ENCODE peak calls at places on chromosomes 4 and X, in six cellular contexts. B is astrocyte of the spinal cord, Y is H1, G is foreskin fibroblast, E is BE2C, K is GM13977. R is an unnamed sample.

GRCh38 chr4:11165052-11165451 is 263.6 kb downstream of the HS3ST1 start:
- DNase-seq in K (no peak), B (peak), G (no peak), E (no peak), Y (no peak), R (no peak)

GRCh38 chr4:59570850-59571476 is 1629.2 kb upstream of the ADGRL3 start:
- DNase-seq in E (no peak), G (no peak), B (no peak), K (no peak), Y (no peak), R (no peak)

GRCh38 chr4:1115528-1116293 is 2.3 kb upstream of the RNF212 start:
- DNase-seq in B (no peak), G (no peak), Y (no peak), E (no peak), K (no peak), R (no peak)

GRCh38 chr4:163263601-163264000 is 68.8 kb downstream of the NPY1R start:
- DNase-seq in B (no peak), G (no peak), E (no peak), K (no peak), Y (no peak), R (no peak)

GRCh38 chr4:168796362-168797106 is 213.5 kb downstream of the CBR4 start:
- DNase-seq in B (peak), E (no peak), G (peak), Y (no peak), K (no peak), R (no peak)

GRCh38 chr4:946517-947471 is 14.5 kb downstream of the TMEM175 start:
- DNase-seq in B (no peak), E (no peak), Y (no peak), G (no peak), K (no peak), R (peak)

GRCh38 chr4:147620315-147620714 is 3.1 kb downstream of the TMEM184C start:
- DNase-seq in E (no peak), K (no peak), B (no peak), Y (no peak), G (no peak), R (no peak)

GRCh38 chrX:72382199-72382590 is 76.5 kb upstream of the CITED1 start:
- DNase-seq in G (no peak), Y (no peak), E (no peak), B (no peak), K (no peak), R (no peak)

GRCh38 chrX:149221246-149221645 is 283.9 kb downstream of the IDS start:
- DNase-seq in E (no peak), G (no peak), Y (no peak), B (no peak), K (no peak), R (no peak)

GRCh38 chr4:40924096-40924792 is 174.5 kb downstream of the NSUN7 start:
- DNase-seq in G (peak), E (peak), B (peak), Y (no peak), K (peak), R (peak)

GRCh38 chr4:167379433-167379832 is 145.1 kb upstream of the SPOCK3 start:
- DNase-seq in E (no peak), G (no peak), B (no peak), Y (no peak), K (no peak), R (no peak)

GRCh38 chr4:48553720-48554119 is 63.7 kb downstream of the ZAR1 start:
- DNase-seq in E (no peak), G (no peak), Y (no peak), B (no peak), K (no peak), R (no peak)

GRCh38 chrX:24294619-24295018 is 19.2 kb downstream of the SUPT20HL2 start:
- DNase-seq in Y (peak), B (no peak), E (peak), G (no peak), K (no peak), R (peak)

GRCh38 chrX:68428431-68428830 is 4.9 kb downstream of the OPHN1 start:
- DNase-seq in B (peak), G (no peak), K (no peak), Y (no peak), E (no peak), R (no peak)

GRCh38 chr4:185011408-185011807 is 6.9 kb upstream of the HELT start:
- DNase-seq in Y (no peak), B (no peak), K (no peak), E (peak), G (no peak), R (no peak)

GRCh38 chrX:40581333-40581910 is 652 bp downstream of the ATP6AP2 start:
- DNase-seq in B (peak), Y (no peak), G (peak), E (no peak), K (peak), R (no peak)

GRCh38 chr4:87117051-87117729 is 103.2 kb downstream of the KLHL8 start:
- DNase-seq in Y (no peak), B (no peak), K (no peak), G (no peak), E (no peak), R (no peak)

GRCh38 chr4:81565137-81565870 is 93.6 kb upstream of the RASGEF1B start:
- DNase-seq in B (peak), K (no peak), G (peak), Y (no peak), E (no peak), R (peak)

GRCh38 chr4:134326866-134327265 is 125.3 kb upstream of the PABPC4L start:
- DNase-seq in G (no peak), K (no peak), B (no peak), E (no peak), Y (no peak), R (peak)

GRCh38 chr4:138864961-138865720 is 150.4 kb upstream of the NOCT start:
- DNase-seq in Y (no peak), K (no peak), E (no peak), B (no peak), G (no peak), R (no peak)

GRCh38 chrX:129781134-129782014 is 1.6 kb downstream of the SASH3 start:
- DNase-seq in E (no peak), Y (no peak), G (no peak), K (peak), B (no peak), R (peak)

GRCh38 chr4:128553665-128554515 is 255.6 kb upstream of the JADE1 start:
- DNase-seq in G (no peak), Y (no peak), B (no peak), E (no peak), K (no peak), R (no peak)

GRCh38 chrX:51893931-51894696 is 691 bp downstream of the MAGED1 start:
- DNase-seq in G (no peak), K (peak), E (peak), Y (no peak), B (peak), R (peak)

GRCh38 chr4:148030486-148030885 is 298.6 kb downstream of the ARHGAP10 start:
- DNase-seq in K (no peak), Y (no peak), E (no peak), G (no peak), B (peak), R (no peak)

GRCh38 chr4:134421734-134422133 is 220.1 kb upstream of the PABPC4L start:
- DNase-seq in B (no peak), E (peak), Y (no peak), K (no peak), G (no peak), R (no peak)

GRCh38 chrX:650274-650673 is 19.7 kb downstream of the SHOX start:
- DNase-seq in Y (no peak), B (no peak), E (no peak), G (no peak), K (no peak), R (no peak)

GRCh38 chrX:7546551-7547080 is 296.4 kb upstream of the VCX start:
- DNase-seq in Y (no peak), E (no peak), G (no peak), B (no peak), K (no peak), R (no peak)

GRCh38 chrX:116379854-116380253 is 56.6 kb upstream of the SLC6A14 start:
- DNase-seq in K (no peak), B (peak), E (no peak), G (no peak), Y (no peak), R (no peak)

GRCh38 chr4:113101669-113102068 is 52.2 kb downstream of the ANK2 start:
- DNase-seq in E (no peak), K (no peak), B (peak), G (peak), Y (no peak), R (no peak)

GRCh38 chr4:175456131-175456530 is 355.9 kb downstream of the GPM6A start:
- DNase-seq in K (no peak), G (no peak), B (peak), E (no peak), Y (no peak), R (no peak)

GRCh38 chr4:109721033-109721432 is 8.8 kb downstream of the PLA2G12A start:
- DNase-seq in E (no peak), B (peak), G (no peak), K (no peak), Y (no peak), R (no peak)

GRCh38 chr4:83022724-83023427 is 12.1 kb upstream of the COPS4 start:
- DNase-seq in K (no peak), E (no peak), B (peak), Y (no peak), G (peak), R (no peak)

GRCh38 chrX:16138108-16138427 is 14.7 kb downstream of the GRPR start:
- DNase-seq in B (no peak), Y (no peak), G (no peak), E (peak), K (no peak), R (peak)
- TF ChIP-seq CTCF in B (no peak), Y (no peak), G (no peak), E (peak), K (peak), R (no peak)

GRCh38 chr4:180951312-180951711 is 1291.9 kb upstream of the TENM3 start:
- DNase-seq in G (no peak), K (no peak), Y (no peak), B (no peak), E (no peak), R (no peak)

GRCh38 chr4:180950377-180950776 is 1292.8 kb upstream of the TENM3 start:
- DNase-seq in Y (no peak), G (no peak), E (no peak), B (no peak), K (no peak), R (no peak)

GRCh38 chr4:180946188-180946587 is 1297.0 kb upstream of the TENM3 start:
- DNase-seq in K (no peak), B (no peak), G (no peak), E (no peak), Y (no peak), R (no peak)

GRCh38 chr4:180949825-180950224 is 1293.4 kb upstream of the TENM3 start:
- DNase-seq in E (no peak), B (no peak), G (no peak), Y (no peak), K (no peak), R (no peak)

DNA sequence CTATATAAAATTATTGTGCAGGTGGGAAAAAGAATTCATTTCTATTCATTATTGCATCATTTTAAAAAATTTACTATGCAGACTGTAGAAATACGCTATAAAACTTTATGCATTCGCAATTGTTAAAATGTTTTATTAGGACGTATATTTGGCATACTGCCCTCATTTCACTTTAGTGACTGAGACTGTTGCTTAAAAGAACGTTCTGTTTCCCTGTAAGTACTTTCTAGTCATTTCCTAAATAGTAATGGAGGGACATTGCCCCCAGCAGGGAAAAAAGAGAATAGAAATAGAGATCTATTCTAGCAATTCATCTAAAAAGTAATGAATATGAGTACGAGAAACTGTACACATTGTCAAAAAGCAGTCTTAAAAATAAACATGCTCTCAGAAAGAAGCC is 1295.8 kb upstream of the TENM3 start:
- DNase-seq in E (peak), Y (no peak), B (peak), G (no peak), K (no peak), R (no peak)
- TF ChIP-seq CTCF in E (peak), Y (peak), B (peak), G (peak), K (no peak), R (no peak)

DNA sequence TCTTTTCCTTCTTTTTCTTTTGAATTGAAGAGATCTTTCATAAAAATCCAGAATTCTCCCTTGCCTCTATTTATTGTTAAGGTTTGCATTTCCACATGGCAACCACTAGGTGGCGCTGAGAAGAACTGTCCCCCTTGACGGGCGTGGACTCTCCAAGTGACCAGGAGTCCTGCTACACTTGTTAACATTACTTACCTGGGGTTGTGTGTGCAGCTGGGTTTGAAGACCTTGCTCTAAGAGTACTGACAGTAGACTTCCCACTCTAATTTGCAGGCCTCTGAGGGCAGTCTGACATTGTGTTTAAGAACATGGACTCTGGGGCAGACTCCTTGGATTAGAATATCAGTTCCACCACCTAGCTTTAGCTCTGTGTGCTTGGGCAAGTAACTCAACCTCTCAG is 52.8 kb downstream of the GPRIN3 start:
- DNase-seq in E (peak), Y (no peak), B (no peak), G (peak), K (peak), R (peak)
- TF ChIP-seq CTCF in E (peak), Y (peak), B (peak), G (peak), K (peak), R (peak)

GRCh38 chr4:84652478-84652877 is 69.6 kb downstream of the CDS1 start:
- DNase-seq in G (no peak), E (no peak), Y (no peak), K (no peak), B (no peak), R (no peak)

GRCh38 chr4:84647307-84647884 is 64.5 kb downstream of the CDS1 start:
- DNase-seq in Y (peak), K (no peak), B (peak), E (no peak), G (peak), R (no peak)

GRCh38 chr4:84644087-84644486 is 61.2 kb downstream of the CDS1 start:
- DNase-seq in B (no peak), K (no peak), G (no peak), Y (no peak), E (no peak), R (no peak)

GRCh38 chr4:84648185-84648584 is 65.3 kb downstream of the CDS1 start:
- DNase-seq in K (no peak), E (no peak), B (no peak), G (no peak), Y (no peak), R (no peak)

GRCh38 chr4:84648863-84649647 is 66.1 kb downstream of the CDS1 start:
- DNase-seq in G (no peak), E (no peak), Y (no peak), B (no peak), K (no peak), R (peak)
- TF ChIP-seq CTCF in G (no peak), E (no peak), Y (no peak), B (no peak), K (no peak), R (no peak)

GRCh38 chr4:121776610-121777401 is 11.8 kb upstream of the SMIM43 start:
- DNase-seq in E (no peak), Y (no peak), B (no peak), G (no peak), K (no peak), R (no peak)

GRCh38 chr4:121773873-121774272 is 8.9 kb upstream of the SMIM43 start:
- DNase-seq in B (no peak), K (no peak), G (no peak), E (no peak), Y (no peak), R (no peak)

GRCh38 chr4:121778991-121779628 is 14.1 kb upstream of the SMIM43 start:
- DNase-seq in B (no peak), Y (no peak), K (no peak), G (no peak), E (no peak), R (no peak)

GRCh38 chr4:121783210-121783609 is 17.9 kb upstream of the EXOSC9 start:
- DNase-seq in G (no peak), B (no peak), Y (no peak), E (no peak), K (no peak), R (no peak)

DNA sequence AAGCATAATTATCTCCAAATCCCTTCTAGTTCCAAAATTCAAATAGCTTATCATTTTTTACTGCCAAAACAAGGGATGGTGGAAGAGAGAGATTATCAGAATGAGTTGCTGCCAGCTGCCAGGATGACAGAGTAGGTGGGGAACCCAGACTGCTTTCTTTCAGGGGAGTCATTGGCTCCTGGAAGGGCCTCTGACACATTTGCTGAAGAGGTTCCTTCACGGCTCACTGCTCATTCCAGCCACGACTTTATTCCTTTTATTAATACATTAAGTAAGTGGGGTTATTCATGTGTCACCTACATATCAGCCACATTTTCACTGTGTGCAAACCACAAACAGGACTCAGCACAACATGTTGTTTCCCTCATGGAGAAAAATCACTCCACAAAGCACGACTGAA is 12.7 kb upstream of the SMIM43 start:
- DNase-seq in E (no peak), B (no peak), K (no peak), Y (no peak), G (no peak), R (no peak)
- TF ChIP-seq CTCF in E (no peak), B (no peak), K (no peak), Y (no peak), G (no peak), R (no peak)

GRCh38 chr4:161642708-161643107 is 521.1 kb downstream of the FSTL5 start:
- DNase-seq in K (no peak), Y (no peak), E (no peak), G (no peak), B (peak), R (no peak)
- TF ChIP-seq CTCF in K (no peak), Y (no peak), E (peak), G (no peak), B (peak), R (no peak)

GRCh38 chrX:18389968-18390367 is 35.4 kb upstream of the CDKL5 start:
- DNase-seq in K (no peak), G (no peak), B (no peak), Y (no peak), E (no peak), R (no peak)
- TF ChIP-seq CTCF in K (peak), G (no peak), B (no peak), Y (peak), E (peak), R (no peak)